ENCODE peak calls at places on chromosome 12, in nine cellular contexts. One of them, this sample, is unnamed.

GRCh38 chr12:52018448-52019122 is 11.8 kb downstream of the TAMALIN start:
- DNase-seq in RWPE1: no peak
- DNase-seq in adrenal gland: no peak
- DNase-seq in fibroblast of lung: no peak
- DNase-seq in lower leg skin: no peak
- DNase-seq in body of pancreas: no peak
- DNase-seq in Calu3: no peak
- DNase-seq in fibroblast of pulmonary artery: no peak
- DNase-seq in fibroblast of the aortic adventitia: no peak
- DNase-seq in this sample: no peak

GRCh38 chr12:9906888-9907287 is 25.3 kb downstream of the CLEC2A start:
- DNase-seq in fibroblast of lung: no peak
- DNase-seq in fibroblast of the aortic adventitia: no peak
- DNase-seq in adrenal gland: no peak
- DNase-seq in body of pancreas: no peak
- DNase-seq in lower leg skin: no peak
- DNase-seq in Calu3: no peak
- DNase-seq in fibroblast of pulmonary artery: no peak
- DNase-seq in RWPE1: no peak
- DNase-seq in this sample: no peak

GRCh38 chr12:81974762-81975161 is 215.6 kb upstream of the PPFIA2 start:
- DNase-seq in lower leg skin: no peak
- DNase-seq in fibroblast of pulmonary artery: no peak
- DNase-seq in RWPE1: no peak
- DNase-seq in fibroblast of the aortic adventitia: no peak
- DNase-seq in body of pancreas: no peak
- DNase-seq in Calu3: no peak
- DNase-seq in adrenal gland: no peak
- DNase-seq in fibroblast of lung: no peak
- DNase-seq in this sample: no peak

GRCh38 chr12:990308-990648 is 745 bp upstream of the ERC1 start:
- DNase-seq in body of pancreas: peak; percentile 73
- DNase-seq in fibroblast of the aortic adventitia: peak; percentile 58
- DNase-seq in fibroblast of lung: peak; percentile 66
- DNase-seq in fibroblast of pulmonary artery: peak; percentile 56
- DNase-seq in lower leg skin: peak; percentile 91
- DNase-seq in RWPE1: peak; percentile 36
- DNase-seq in adrenal gland: peak; percentile 74
- DNase-seq in Calu3: peak; percentile 37
- DNase-seq in this sample: peak; percentile 80

GRCh38 chr12:130715996-130716917 is at the start of gene RIMBP2:
- DNase-seq in fibroblast of the aortic adventitia: peak; percentile 23
- DNase-seq in fibroblast of lung: peak; percentile 16
- DNase-seq in Calu3: no peak
- DNase-seq in lower leg skin: peak; percentile 84
- DNase-seq in RWPE1: peak; percentile 15
- DNase-seq in body of pancreas: peak; percentile 22
- DNase-seq in fibroblast of pulmonary artery: peak; percentile 8
- DNase-seq in adrenal gland: peak; percentile 19
- DNase-seq in this sample: peak; percentile 36

GRCh38 chr12:109582636-109583035 is 9.0 kb downstream of the MVK start:
- DNase-seq in fibroblast of pulmonary artery: no peak
- DNase-seq in Calu3: peak; percentile 39
- DNase-seq in fibroblast of lung: no peak
- DNase-seq in body of pancreas: no peak
- DNase-seq in adrenal gland: no peak
- DNase-seq in RWPE1: no peak
- DNase-seq in fibroblast of the aortic adventitia: no peak
- DNase-seq in lower leg skin: no peak
- DNase-seq in this sample: no peak

GRCh38 chr12:3752096-3752709 is 706 bp downstream of the CRACR2A start:
- DNase-seq in RWPE1: no peak
- DNase-seq in lower leg skin: peak; percentile 89
- DNase-seq in adrenal gland: no peak
- DNase-seq in fibroblast of the aortic adventitia: peak; percentile 37
- DNase-seq in fibroblast of lung: peak; percentile 2
- DNase-seq in Calu3: no peak
- DNase-seq in fibroblast of pulmonary artery: peak; percentile 37
- DNase-seq in body of pancreas: peak; percentile 49
- DNase-seq in this sample: peak; percentile 33

GRCh38 chr12:121837680-121838079 is 21.0 kb downstream of the HPD start:
- DNase-seq in fibroblast of lung: no peak
- DNase-seq in RWPE1: no peak
- DNase-seq in adrenal gland: no peak
- DNase-seq in fibroblast of the aortic adventitia: no peak
- DNase-seq in Calu3: no peak
- DNase-seq in fibroblast of pulmonary artery: peak; percentile 13
- DNase-seq in body of pancreas: no peak
- DNase-seq in lower leg skin: no peak
- DNase-seq in this sample: no peak

GRCh38 chr12:23621910-23622309 is 327.6 kb downstream of the SOX5 start:
- DNase-seq in fibroblast of lung: no peak
- DNase-seq in fibroblast of pulmonary artery: no peak
- DNase-seq in body of pancreas: no peak
- DNase-seq in adrenal gland: no peak
- DNase-seq in lower leg skin: no peak
- DNase-seq in RWPE1: no peak
- DNase-seq in Calu3: no peak
- DNase-seq in fibroblast of the aortic adventitia: no peak
- DNase-seq in this sample: no peak

GRCh38 chr12:6092784-6093722 is 31.4 kb downstream of the VWF start:
- DNase-seq in fibroblast of the aortic adventitia: peak; percentile 86
- DNase-seq in fibroblast of lung: peak; percentile 90
- DNase-seq in RWPE1: peak; percentile 85
- DNase-seq in fibroblast of pulmonary artery: peak; percentile 89
- DNase-seq in Calu3: peak; percentile 82
- DNase-seq in lower leg skin: peak; percentile 87
- DNase-seq in body of pancreas: no peak
- DNase-seq in adrenal gland: peak; percentile 85
- DNase-seq in this sample: no peak

GRCh38 chr12:67969134-67969782 is 20.0 kb upstream of the IFNG-AS1 start:
- DNase-seq in RWPE1: no peak
- DNase-seq in Calu3: no peak
- DNase-seq in fibroblast of the aortic adventitia: peak; percentile 93
- DNase-seq in fibroblast of lung: no peak
- DNase-seq in body of pancreas: no peak
- DNase-seq in fibroblast of pulmonary artery: peak; percentile 3
- DNase-seq in adrenal gland: no peak
- DNase-seq in lower leg skin: no peak
- DNase-seq in this sample: no peak

GRCh38 chr12:64810831-64811230 is 13.6 kb upstream of the TBC1D30 start:
- DNase-seq in Calu3: peak; percentile 29
- DNase-seq in fibroblast of the aortic adventitia: no peak
- DNase-seq in RWPE1: peak; percentile 60
- DNase-seq in adrenal gland: no peak
- DNase-seq in lower leg skin: no peak
- DNase-seq in fibroblast of lung: no peak
- DNase-seq in body of pancreas: no peak
- DNase-seq in fibroblast of pulmonary artery: no peak
- DNase-seq in this sample: no peak

GRCh38 chr12:68423175-68423574 is 91.0 kb upstream of the MDM1 start:
- DNase-seq in adrenal gland: peak; percentile 33
- DNase-seq in body of pancreas: no peak
- DNase-seq in fibroblast of lung: peak; percentile 34
- DNase-seq in Calu3: no peak
- DNase-seq in RWPE1: no peak
- DNase-seq in fibroblast of pulmonary artery: peak; percentile 92
- DNase-seq in lower leg skin: no peak
- DNase-seq in fibroblast of the aortic adventitia: peak; percentile 30
- DNase-seq in this sample: no peak

GRCh38 chr12:132622437-132623071 is 4.0 kb downstream of the P2RX2 start:
- DNase-seq in adrenal gland: peak; percentile 35
- DNase-seq in lower leg skin: no peak
- DNase-seq in RWPE1: peak; percentile 50
- DNase-seq in Calu3: no peak
- DNase-seq in body of pancreas: no peak
- DNase-seq in fibroblast of the aortic adventitia: peak; percentile 78
- DNase-seq in fibroblast of pulmonary artery: peak; percentile 88
- DNase-seq in fibroblast of lung: peak; percentile 83
- DNase-seq in this sample: peak; percentile 49

GRCh38 chr12:43284441-43284840 is 267.6 kb downstream of the ADAMTS20 start:
- DNase-seq in body of pancreas: no peak
- DNase-seq in adrenal gland: no peak
- DNase-seq in RWPE1: no peak
- DNase-seq in fibroblast of the aortic adventitia: peak; percentile 57
- DNase-seq in lower leg skin: no peak
- DNase-seq in fibroblast of pulmonary artery: peak; percentile 45
- DNase-seq in Calu3: no peak
- DNase-seq in fibroblast of lung: peak; percentile 54
- DNase-seq in this sample: no peak

DNA sequence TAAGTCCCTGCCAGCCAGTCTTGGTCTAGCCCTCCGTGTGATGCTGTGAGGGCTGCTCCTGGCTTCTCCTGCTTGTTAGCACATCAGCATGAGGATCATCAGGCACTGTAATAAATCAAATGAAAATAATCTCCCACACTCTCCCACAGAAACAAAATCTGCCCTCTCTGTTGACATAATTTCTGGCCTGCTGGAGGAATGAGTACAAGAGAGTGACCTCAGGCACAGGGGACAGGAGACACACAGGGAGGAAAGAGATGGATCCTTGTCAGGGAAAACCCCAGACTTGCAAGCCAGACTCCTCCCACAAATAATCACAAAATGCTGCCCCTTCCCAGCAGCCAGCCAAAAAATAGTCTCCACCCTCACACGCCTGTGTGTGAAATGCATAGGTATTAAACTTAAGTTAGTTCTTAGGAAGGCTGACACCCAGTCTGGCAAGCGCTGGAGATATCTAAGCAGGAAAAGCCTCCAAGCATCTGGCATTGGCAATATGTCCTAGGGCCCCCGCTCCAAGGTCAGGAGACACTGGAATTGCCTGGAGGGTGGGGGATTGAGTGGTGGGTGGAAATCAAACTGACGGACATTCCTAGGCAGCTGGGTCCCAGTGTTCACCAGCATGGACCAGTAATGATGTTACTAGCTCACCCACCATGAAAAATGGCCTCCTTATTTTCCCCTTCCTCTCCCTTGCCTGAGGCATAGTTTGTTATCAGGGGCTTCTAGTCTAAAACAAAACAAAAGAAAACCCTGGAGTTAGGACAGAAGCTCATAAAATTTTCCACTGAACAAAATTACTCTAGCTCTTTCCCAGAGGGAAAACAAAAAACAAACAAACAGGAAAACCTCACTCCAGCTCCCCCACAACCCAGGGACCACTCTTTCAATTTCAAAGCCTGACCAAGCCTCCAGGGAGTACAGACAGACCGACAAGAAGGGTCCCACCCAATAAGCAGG is 22.0 kb downstream of the SMUG1 start:
- DNase-seq in body of pancreas: no peak
- DNase-seq in adrenal gland: no peak
- DNase-seq in fibroblast of the aortic adventitia: no peak
- DNase-seq in fibroblast of pulmonary artery: no peak
- DNase-seq in RWPE1: no peak
- DNase-seq in fibroblast of lung: no peak
- DNase-seq in lower leg skin: no peak
- DNase-seq in Calu3: no peak
- DNase-seq in this sample: no peak
- TF ChIP-seq CTCF in body of pancreas: no peak
- TF ChIP-seq CTCF in adrenal gland: no peak
- TF ChIP-seq CTCF in fibroblast of the aortic adventitia: no peak
- TF ChIP-seq CTCF in fibroblast of pulmonary artery: no peak
- TF ChIP-seq CTCF in RWPE1: no peak
- TF ChIP-seq CTCF in fibroblast of lung: no peak
- TF ChIP-seq CTCF in lower leg skin: no peak
- TF ChIP-seq CTCF in Calu3: no peak
- TF ChIP-seq CTCF in this sample: no peak

GRCh38 chr12:57110189-57111045 is 745 bp downstream of the STAT6 start:
- DNase-seq in fibroblast of pulmonary artery: no peak
- DNase-seq in fibroblast of lung: peak; percentile 50
- DNase-seq in body of pancreas: peak; percentile 60
- DNase-seq in fibroblast of the aortic adventitia: peak; percentile 50
- DNase-seq in lower leg skin: peak; percentile 96
- DNase-seq in RWPE1: peak; percentile 48
- DNase-seq in adrenal gland: peak; percentile 77
- DNase-seq in Calu3: peak; percentile 76
- DNase-seq in this sample: peak; percentile 86
- TF ChIP-seq CTCF in fibroblast of pulmonary artery: no peak
- TF ChIP-seq CTCF in fibroblast of lung: no peak
- TF ChIP-seq CTCF in body of pancreas: no peak
- TF ChIP-seq CTCF in fibroblast of the aortic adventitia: no peak
- TF ChIP-seq CTCF in lower leg skin: no peak
- TF ChIP-seq CTCF in RWPE1: no peak
- TF ChIP-seq CTCF in adrenal gland: peak; percentile 12
- TF ChIP-seq CTCF in Calu3: no peak
- TF ChIP-seq CTCF in this sample: no peak

DNA sequence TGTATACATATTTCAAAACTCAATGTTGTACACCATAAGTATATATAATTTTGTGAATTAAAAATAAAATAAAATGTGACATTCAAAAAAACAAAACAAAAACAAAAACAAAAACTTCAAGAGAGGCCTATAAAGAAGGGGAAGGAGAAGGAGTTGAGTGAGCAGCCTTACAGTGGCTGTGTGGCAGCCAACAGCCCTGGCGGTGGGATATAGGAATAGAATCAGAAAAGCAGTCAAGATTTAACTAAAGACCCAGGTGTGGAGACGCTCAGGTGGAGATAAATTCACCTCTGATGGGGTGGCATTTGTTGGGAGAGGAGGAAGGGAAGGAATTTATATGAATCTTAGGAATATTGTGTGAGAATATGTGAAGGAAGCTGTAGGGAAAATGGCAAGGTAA is 41.8 kb upstream of the E2F7 start:
- DNase-seq in fibroblast of lung: no peak
- DNase-seq in RWPE1: no peak
- DNase-seq in lower leg skin: no peak
- DNase-seq in fibroblast of the aortic adventitia: no peak
- DNase-seq in body of pancreas: no peak
- DNase-seq in adrenal gland: no peak
- DNase-seq in Calu3: no peak
- DNase-seq in fibroblast of pulmonary artery: no peak
- DNase-seq in this sample: no peak
- TF ChIP-seq CTCF in fibroblast of lung: no peak
- TF ChIP-seq CTCF in RWPE1: no peak
- TF ChIP-seq CTCF in lower leg skin: no peak
- TF ChIP-seq CTCF in fibroblast of the aortic adventitia: no peak
- TF ChIP-seq CTCF in body of pancreas: no peak
- TF ChIP-seq CTCF in adrenal gland: no peak
- TF ChIP-seq CTCF in Calu3: no peak
- TF ChIP-seq CTCF in fibroblast of pulmonary artery: no peak
- TF ChIP-seq CTCF in this sample: no peak

GRCh38 chr12:75438052-75438754 is 42.4 kb upstream of the GLIPR1 start:
- DNase-seq in fibroblast of pulmonary artery: no peak
- DNase-seq in fibroblast of lung: no peak
- DNase-seq in RWPE1: peak; percentile 8
- DNase-seq in fibroblast of the aortic adventitia: no peak
- DNase-seq in Calu3: no peak
- DNase-seq in body of pancreas: no peak
- DNase-seq in adrenal gland: no peak
- DNase-seq in lower leg skin: no peak
- DNase-seq in this sample: no peak

GRCh38 chr12:75439930-75440329 is 40.6 kb upstream of the GLIPR1 start:
- DNase-seq in body of pancreas: no peak
- DNase-seq in adrenal gland: no peak
- DNase-seq in Calu3: no peak
- DNase-seq in RWPE1: no peak
- DNase-seq in lower leg skin: no peak
- DNase-seq in fibroblast of pulmonary artery: no peak
- DNase-seq in fibroblast of lung: no peak
- DNase-seq in fibroblast of the aortic adventitia: no peak
- DNase-seq in this sample: no peak

GRCh38 chr12:75439048-75439447 is 41.5 kb upstream of the GLIPR1 start:
- DNase-seq in adrenal gland: no peak
- DNase-seq in lower leg skin: no peak
- DNase-seq in Calu3: no peak
- DNase-seq in fibroblast of lung: no peak
- DNase-seq in RWPE1: no peak
- DNase-seq in body of pancreas: no peak
- DNase-seq in fibroblast of pulmonary artery: no peak
- DNase-seq in fibroblast of the aortic adventitia: no peak
- DNase-seq in this sample: no peak

GRCh38 chr12:75437564-75437963 is 43.0 kb upstream of the GLIPR1 start:
- DNase-seq in fibroblast of the aortic adventitia: peak; percentile 44
- DNase-seq in Calu3: no peak
- DNase-seq in fibroblast of lung: peak; percentile 49
- DNase-seq in adrenal gland: no peak
- DNase-seq in body of pancreas: no peak
- DNase-seq in RWPE1: no peak
- DNase-seq in fibroblast of pulmonary artery: peak; percentile 73
- DNase-seq in lower leg skin: no peak
- DNase-seq in this sample: no peak
- TF ChIP-seq CTCF in fibroblast of the aortic adventitia: peak; percentile 37
- TF ChIP-seq CTCF in Calu3: no peak
- TF ChIP-seq CTCF in fibroblast of lung: peak; percentile 44
- TF ChIP-seq CTCF in adrenal gland: peak; percentile 31
- TF ChIP-seq CTCF in body of pancreas: no peak
- TF ChIP-seq CTCF in RWPE1: no peak
- TF ChIP-seq CTCF in fibroblast of pulmonary artery: peak; percentile 66
- TF ChIP-seq CTCF in lower leg skin: no peak
- TF ChIP-seq CTCF in this sample: no peak